ENCODE peak calls at places on chromosomes 12 and 14, in five cellular contexts. R is naive thymus-derived CD4-positive, alpha-beta T cell; P is GM13977; H is NCI-H1105; Q is iPS-NIHi11. Y is an unnamed sample.

GRCh38 chr14:100297320-100298300 is 8.6 kb downstream of the SLC25A29 start:
- DNase-seq in P (peak), H (no peak), R (no peak), Q (no peak), Y (peak)

GRCh38 chr12:19125325-19125724 is 4.2 kb upstream of the PLEKHA5 start:
- DNase-seq in Q (no peak), R (no peak), H (no peak), P (no peak), Y (no peak)

GRCh38 chr12:122471324-122472226 is 29.2 kb downstream of the ZCCHC8 start:
- DNase-seq in Q (peak), H (peak), R (no peak), P (peak), Y (peak)

GRCh38 chr12:101552277-101552676 is 42.5 kb upstream of the MYBPC1 start:
- DNase-seq in R (no peak), H (no peak), P (no peak), Q (no peak), Y (no peak)

GRCh38 chr14:105052110-105052458 is 13.1 kb downstream of the GPR132 start:
- DNase-seq in P (no peak), R (no peak), Q (no peak), H (no peak), Y (no peak)

GRCh38 chr14:52551696-52552062 is 626 bp downstream of the TXNDC16 start:
- DNase-seq in Q (no peak), R (no peak), P (no peak), H (peak), Y (no peak)

GRCh38 chr14:34403646-34404045 is 58.4 kb downstream of the SPTSSA start:
- DNase-seq in Q (no peak), H (no peak), P (no peak), R (no peak), Y (no peak)

GRCh38 chr14:103472939-103473338 is 49.7 kb downstream of the CKB start:
- DNase-seq in Q (no peak), H (no peak), P (no peak), R (no peak), Y (no peak)

GRCh38 chr14:59161571-59162175 is 26.8 kb upstream of the DAAM1 start:
- DNase-seq in H (no peak), Q (peak), R (no peak), P (peak), Y (peak)

Y was measured in stromal cell of bone marrow.